ENCODE peak calls at places on chromosomes 2 and 18, in five cellular contexts. Q is left cardiac atrium; A is AG09319; S is activated gamma-delta T cell treated with anti-CD3 and anti-CD28 coated beads, Interleukin-2, amount 50 U/mL, for 16 hours; E is right cardiac atrium. X is an unnamed sample.

GRCh38 chr2:70671059-70671685 is 96.8 kb downstream of the ADD2 start:
- DNase-seq in E (no peak), Q (no peak), S (no peak), A (no peak), X (no peak)

GRCh38 chr18:47265197-47265596 is 13.7 kb upstream of the SKOR2 start:
- DNase-seq in S (no peak), A (no peak), E (no peak), Q (no peak), X (no peak)

GRCh38 chr2:217952409-217952808 is 50.4 kb downstream of the TNS1 start:
- DNase-seq in E (no peak), A (no peak), S (no peak), Q (no peak), X (no peak)

GRCh38 chr18:33630476-33630875 is 52.5 kb downstream of the ASXL3 start:
- DNase-seq in Q (no peak), S (no peak), A (no peak), E (no peak), X (peak; percentile 36)

GRCh38 chr2:54624611-54625071 is 98.8 kb upstream of the EML6 start:
- DNase-seq in A (no peak), S (no peak), E (peak; percentile 60), Q (peak; percentile 32), X (no peak)

GRCh38 chr2:240155080-240156025 is 14.9 kb upstream of the OTOS start:
- DNase-seq in S (no peak), A (no peak), E (no peak), Q (no peak), X (no peak)

GRCh38 chr2:63613391-63613901 is 24.7 kb downstream of the MDH1 start:
- DNase-seq in S (no peak), A (no peak), E (no peak), Q (no peak), X (no peak)

GRCh38 chr18:79379931-79380815 is 15.6 kb upstream of the NFATC1 start:
- DNase-seq in S (no peak), Q (no peak), A (no peak), E (peak; percentile 65), X (no peak)

GRCh38 chr2:234130734-234131133 is 80.2 kb downstream of the SPP2 start:
- DNase-seq in Q (no peak), E (no peak), A (no peak), S (no peak), X (no peak)

GRCh38 chr18:33603434-33603833 is 25.4 kb downstream of the ASXL3 start:
- DNase-seq in A (no peak), Q (no peak), E (no peak), S (no peak), X (no peak)

GRCh38 chr2:66555511-66556324 is 120.8 kb downstream of the MEIS1 start:
- DNase-seq in A (no peak), E (peak; percentile 54), S (no peak), Q (peak; percentile 41), X (no peak)

GRCh38 chr2:217555075-217555876 is 447.5 kb downstream of the TNS1 start:
- DNase-seq in A (no peak), E (no peak), Q (no peak), S (no peak), X (no peak)

GRCh38 chr2:200253631-200254030 is 52.9 kb upstream of the SPATS2L start:
- DNase-seq in E (no peak), Q (no peak), A (no peak), S (no peak), X (no peak)

GRCh38 chr2:94995516-94995915 is 30.0 kb upstream of the MAL start:
- DNase-seq in E (no peak), A (no peak), S (no peak), Q (no peak), X (no peak)

GRCh38 chr2:230930928-230931555 is 6.0 kb upstream of the GPR55 start:
- DNase-seq in Q (no peak), S (no peak), E (no peak), A (no peak), X (no peak)

GRCh38 chr2:182628901-182629300 is 87.2 kb upstream of the DNAJC10 start:
- DNase-seq in E (no peak), A (no peak), Q (no peak), S (no peak), X (no peak)

GRCh38 chr2:36423619-36424120 is 68.1 kb downstream of the CRIM1 start:
- DNase-seq in S (no peak), Q (no peak), A (no peak), E (no peak), X (no peak)

GRCh38 chr2:192126912-192127311 is 67.8 kb downstream of the TMEFF2 start:
- DNase-seq in A (no peak), E (no peak), Q (no peak), S (no peak), X (no peak)

GRCh38 chr2:175187378-175187777 is 5.9 kb upstream of the ATP5MC3 start:
- DNase-seq in A (no peak), S (no peak), Q (no peak), E (no peak), X (peak; percentile 29)

GRCh38 chr2:9803023-9803805 is 40.1 kb upstream of the TAF1B start:
- DNase-seq in S (no peak), Q (no peak), A (no peak), E (no peak), X (peak; percentile 59)